ENCODE peak calls at places on chromosomes 13 and 19, in seven cellular contexts. E is CD8-positive, alpha-beta T cell; T is GM13977; N is A549; C is thoracic aorta; J is cardiac muscle cell; Q is right atrium auricular region. K is an unnamed sample.

GRCh38 chr13:34942732-34943674 is 933 bp downstream of the NBEA start:
- DNase-seq in Q (no peak), C (no peak), T (peak; percentile 9), J (peak; percentile 56), N (peak; percentile 4), E (peak; percentile 11), K (peak; percentile 21)

GRCh38 chr13:32045963-32046785 is 14.6 kb downstream of the FRY start:
- DNase-seq in C (no peak), E (no peak), T (no peak), N (no peak), J (no peak), Q (no peak), K (no peak)

GRCh38 chr13:88097541-88097940 is 426.4 kb downstream of the SLITRK5 start:
- DNase-seq in J (no peak), N (no peak), C (no peak), T (no peak), Q (no peak), E (no peak), K (no peak)

GRCh38 chr19:47267350-47267759 is 7.3 kb upstream of the INAFM1 start:
- DNase-seq in C (no peak), E (no peak), N (no peak), Q (no peak), T (no peak), J (no peak), K (no peak)

GRCh38 chr13:103282571-103283450 is 216.6 kb upstream of the SLC10A2 start:
- DNase-seq in N (peak; percentile 18), Q (no peak), C (no peak), T (no peak), J (peak; percentile 64), E (no peak), K (no peak)

GRCh38 chr13:81133066-81133465 is 792.1 kb upstream of the SPRY2 start:
- DNase-seq in C (no peak), Q (no peak), J (no peak), T (no peak), N (no peak), E (no peak), K (no peak)

GRCh38 chr19:45470147-45471081 is 2.6 kb downstream of the FOSB start:
- DNase-seq in E (peak; percentile 29), T (no peak), C (no peak), N (no peak), Q (no peak), J (peak; percentile 51), K (peak; percentile 60)

GRCh38 chr19:2487780-2488330 is 11.9 kb downstream of the GADD45B start:
- DNase-seq in J (no peak), N (no peak), C (no peak), T (no peak), Q (no peak), E (no peak), K (no peak)

GRCh38 chr13:98507060-98507797 is 69.7 kb downstream of the STK24 start:
- DNase-seq in E (no peak), N (no peak), Q (peak; percentile 87), T (no peak), C (no peak), J (peak; percentile 86), K (no peak)

GRCh38 chr13:80923907-80924306 is 583.0 kb upstream of the SPRY2 start:
- DNase-seq in T (peak; percentile 4), E (no peak), Q (no peak), N (no peak), J (peak; percentile 28), C (no peak), K (no peak)

GRCh38 chr19:23509686-23510450 is 114.6 kb upstream of the ZNF91 start:
- DNase-seq in C (no peak), E (no peak), J (no peak), Q (no peak), T (no peak), N (no peak), K (no peak)

GRCh38 chr13:45537506-45537905 is 72.8 kb downstream of the COG3 start:
- DNase-seq in C (no peak), T (no peak), N (no peak), E (no peak), Q (no peak), J (no peak), K (no peak)

GRCh38 chr19:5447700-5448311 is 7.4 kb upstream of the ZNRF4 start:
- DNase-seq in E (no peak), J (no peak), Q (no peak), N (no peak), T (no peak), C (no peak), K (no peak)

GRCh38 chr19:54160948-54161347 is 1.4 kb upstream of the LENG1 start:
- DNase-seq in N (no peak), T (no peak), C (no peak), Q (no peak), E (no peak), J (no peak), K (no peak)

GRCh38 chr13:110006304-110006703 is 219.9 kb upstream of the IRS2 start:
- DNase-seq in C (no peak), E (no peak), J (no peak), Q (no peak), T (no peak), N (no peak), K (no peak)

GRCh38 chr19:50490411-50490811 is 13.8 kb upstream of the GARIN5A start:
- DNase-seq in T (no peak), E (no peak), J (no peak), Q (no peak), C (no peak), N (no peak), K (no peak)

GRCh38 chr13:47291116-47291656 is 394.3 kb upstream of the HTR2A start:
- DNase-seq in E (no peak), J (peak; percentile 39), T (no peak), N (no peak), C (no peak), Q (no peak), K (no peak)

GRCh38 chr19:45146716-45147337 is 14.0 kb downstream of the NKPD1 start:
- DNase-seq in N (no peak), C (no peak), Q (no peak), E (no peak), J (no peak), T (no peak), K (no peak)

GRCh38 chr13:110047511-110047910 is 259.4 kb downstream of the COL4A1 start:
- DNase-seq in T (no peak), Q (peak; percentile 88), J (peak; percentile 42), C (peak; percentile 66), E (no peak), N (no peak), K (no peak)

GRCh38 chr13:90205911-90206310 is 1141.6 kb upstream of the MIR17HG start:
- DNase-seq in E (no peak), J (no peak), Q (no peak), T (no peak), N (no peak), C (no peak), K (no peak)

GRCh38 chr19:37977992-37978391 is 71.0 kb downstream of the SIPA1L3 start:
- DNase-seq in N (no peak), J (no peak), Q (no peak), E (no peak), T (no peak), C (no peak), K (no peak)

GRCh38 chr19:39411006-39411831 is 1.2 kb upstream of the PLEKHG2 start:
- DNase-seq in E (peak; percentile 28), J (no peak), C (no peak), T (no peak), Q (peak; percentile 88), N (no peak), K (peak; percentile 34)

DNA sequence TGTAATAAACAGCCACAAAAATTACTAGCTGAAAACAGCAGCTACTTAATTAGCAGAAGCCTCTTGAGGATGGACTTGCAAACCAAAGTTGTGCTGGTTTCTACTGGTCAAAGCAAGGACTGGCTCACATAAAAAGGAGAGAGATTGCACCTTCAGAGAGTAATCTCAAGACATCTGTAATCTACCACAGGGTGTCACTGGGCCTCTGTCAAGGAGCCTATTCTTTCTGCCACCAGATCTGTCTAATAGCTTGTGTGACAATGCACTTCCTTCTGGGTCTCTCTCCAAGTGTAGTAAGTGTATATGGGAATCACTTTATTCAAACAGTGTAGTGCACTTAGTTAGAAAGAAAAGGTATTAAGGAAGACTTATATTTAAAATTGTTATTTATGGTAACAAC is 24.4 kb upstream of the ZNF561 start:
- DNase-seq in E (no peak), J (no peak), N (no peak), C (no peak), Q (no peak), T (no peak), K (no peak)
- TF ChIP-seq CTCF in E (no peak), J (no peak), N (no peak), C (no peak), Q (no peak), T (peak; percentile 11), K (no peak)

DNA sequence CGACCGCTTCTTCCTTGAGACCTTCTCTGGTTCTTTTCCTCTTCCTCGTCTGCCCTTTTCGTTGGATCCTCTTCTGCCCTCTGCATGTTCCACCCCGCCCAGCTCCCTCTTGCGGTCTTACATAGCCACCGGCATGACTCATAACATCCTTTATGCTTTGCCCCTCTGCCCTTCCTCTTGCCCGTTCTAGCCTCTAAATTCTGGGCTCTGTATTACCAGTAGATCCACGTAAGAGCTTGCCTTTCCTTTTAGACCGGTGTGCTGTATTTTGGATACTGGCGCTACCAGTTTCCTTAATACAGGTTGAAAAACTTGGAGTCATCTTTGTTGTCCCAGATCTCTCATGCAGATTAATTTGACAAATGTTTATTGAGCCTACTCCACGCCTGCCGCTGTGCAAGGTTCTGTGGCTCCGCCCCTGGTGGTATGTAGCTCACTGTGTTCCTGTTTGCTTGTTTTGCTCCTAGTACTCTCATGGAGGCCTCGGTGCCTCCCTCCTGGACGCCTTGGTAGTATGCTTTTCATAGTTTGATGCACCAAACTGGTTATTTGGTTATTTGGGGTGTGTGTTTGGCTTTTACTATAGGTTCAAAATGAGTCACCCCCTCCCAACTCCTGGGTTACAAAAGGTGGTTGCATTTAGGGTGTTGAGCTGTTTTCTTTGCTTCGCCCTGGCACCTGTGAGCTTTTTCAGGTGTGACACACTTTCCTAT is 1.7 kb downstream of the GTF3A start:
- DNase-seq in E (peak; percentile 82), N (peak; percentile 51), Q (peak; percentile 84), T (peak; percentile 55), J (peak; percentile 43), C (peak; percentile 30), K (peak; percentile 60)
- TF ChIP-seq CTCF in E (peak; percentile 38), N (peak; percentile 37), Q (peak; percentile 12), T (peak; percentile 31), J (peak; percentile 62), C (no peak), K (no peak)

DNA sequence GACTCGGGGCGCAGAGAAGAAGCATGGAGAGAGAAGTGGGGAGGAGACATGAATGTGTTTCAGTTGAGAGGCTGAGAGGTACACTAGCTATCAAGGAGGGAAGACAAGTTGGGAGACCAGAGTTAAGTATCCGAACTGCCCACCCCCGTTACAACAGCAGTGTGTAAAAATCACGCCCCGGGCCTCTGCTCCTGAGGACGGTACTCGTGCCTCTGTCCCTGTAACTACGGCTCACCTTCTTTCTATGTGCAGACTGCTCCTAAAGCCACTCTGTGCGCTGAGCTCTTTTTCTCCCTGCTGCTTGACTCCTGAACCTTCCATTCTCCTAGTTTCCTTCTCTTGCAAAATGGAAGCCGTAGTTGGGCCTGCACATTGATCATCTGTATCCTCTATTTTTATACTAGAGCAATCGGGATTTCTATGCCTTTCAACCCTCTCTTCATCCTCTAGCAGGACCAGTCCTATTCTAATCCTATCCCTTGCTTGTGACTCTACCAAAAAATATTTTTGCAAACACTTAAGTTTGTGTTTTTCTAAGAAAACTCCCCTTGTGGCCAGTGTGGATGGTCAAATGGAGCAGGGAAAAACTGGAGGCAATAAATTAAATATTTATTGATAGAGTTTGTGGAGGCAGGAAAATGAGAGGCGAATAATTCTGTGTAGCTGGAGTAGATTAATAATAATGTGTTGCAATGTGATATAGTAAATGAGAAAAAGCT is 569 bp downstream of the POLR1D start:
- DNase-seq in N (no peak), J (peak; percentile 50), E (no peak), T (peak; percentile 15), C (no peak), Q (no peak), K (no peak)
- TF ChIP-seq CTCF in N (no peak), J (peak; percentile 31), E (no peak), T (no peak), C (no peak), Q (no peak), K (no peak)

GRCh38 chr13:94090773-94091172 is 388.7 kb downstream of the DCT start:
- DNase-seq in J (no peak), N (no peak), Q (no peak), T (no peak), E (no peak), C (no peak), K (no peak)
- TF ChIP-seq CTCF in J (no peak), N (no peak), Q (no peak), T (no peak), E (no peak), C (no peak), K (no peak)